ENCODE peak calls at places on chromosomes 7 and 10, in eight cellular contexts. Z is cardiac muscle cell; D is stimulated activated CD8-positive, alpha-beta memory T cell treated with anti-CD3 and anti-CD28 coated beads, Interleukin-15, amount 100 ng/mL, for 24 hours; V is KBM-7; O is foreskin fibroblast; K is NCI-H446 treated with DMSO at 0.1 percent for 48 hours; L is amniotic stem cell; C is endothelial cell. P is an unnamed sample.

GRCh38 chr10:86103391-86104101 is 263.0 kb downstream of the GRID1 start:
- DNase-seq in C (no peak), D (no peak), O (no peak), Z (no peak), K (peak; percentile 3), V (no peak), L (no peak), P (no peak)

GRCh38 chr10:91251430-91252056 is 31.1 kb downstream of the PCGF5 start:
- DNase-seq in O (peak; percentile 40), D (no peak), V (peak; percentile 57), Z (peak; percentile 66), K (no peak), L (no peak), C (peak; percentile 46), P (peak; percentile 61)

GRCh38 chr7:112630565-112630964 is 149.8 kb downstream of the LSMEM1 start:
- DNase-seq in V (no peak), C (no peak), K (no peak), L (no peak), Z (no peak), D (no peak), O (peak; percentile 58), P (no peak)

GRCh38 chr10:132175907-132176581 is 10.7 kb upstream of the DPYSL4 start:
- DNase-seq in Z (peak; percentile 30), C (no peak), L (no peak), D (no peak), K (no peak), V (no peak), O (no peak), P (no peak)

GRCh38 chr7:157018997-157019591 is 8.6 kb upstream of the MNX1 start:
- DNase-seq in C (no peak), L (no peak), K (no peak), V (no peak), Z (no peak), D (no peak), O (no peak), P (no peak)

GRCh38 chr7:73850781-73851207 is 8.5 kb upstream of the METTL27 start:
- DNase-seq in C (no peak), L (peak; percentile 87), Z (no peak), V (no peak), O (peak; percentile 98), K (no peak), D (no peak), P (no peak)

GRCh38 chr10:86393401-86393800 is 26.8 kb upstream of the GRID1 start:
- DNase-seq in O (no peak), L (no peak), Z (no peak), C (no peak), V (no peak), D (no peak), K (no peak), P (peak; percentile 50)

GRCh38 chr10:10222288-10222945 is 795.3 kb upstream of the CELF2 start:
- DNase-seq in D (no peak), V (no peak), L (no peak), Z (no peak), K (no peak), O (no peak), C (no peak), P (no peak)

GRCh38 chr10:72738476-72738875 is 46.5 kb downstream of the MCU start:
- DNase-seq in D (no peak), V (no peak), C (no peak), K (no peak), L (no peak), O (no peak), Z (no peak), P (no peak)

P was measured in Karpas-422.